ENCODE peak calls at places on chromosomes 4 and X, in five cellular contexts. Z is GM12878, V is A549, G is HepG2, O is K562. D is an unnamed sample.

GRCh38 chr4:138401330-138401729 is 159.2 kb upstream of the SLC7A11 start:
- DNase-seq in V (no peak), Z (no peak), O (no peak), G (no peak), D (peak)

GRCh38 chrX:37883196-37883595 is 35.8 kb upstream of the DYNLT3 start:
- DNase-seq in G (no peak), Z (no peak), V (no peak), O (no peak), D (no peak)

GRCh38 chr4:24234288-24234848 is 344.5 kb upstream of the PPARGC1A start:
- DNase-seq in G (no peak), V (no peak), O (no peak), Z (no peak), D (no peak)

GRCh38 chrX:153886915-153887314 is 942 bp upstream of the L1CAM start:
- DNase-seq in Z (no peak), O (no peak), V (no peak), G (no peak), D (no peak)

GRCh38 chr4:69823481-69824186 is 36.3 kb downstream of the SULT1E1 start:
- DNase-seq in G (peak), O (no peak), Z (no peak), V (no peak), D (peak)

GRCh38 chr4:169244210-169244609 is 26.5 kb downstream of the SH3RF1 start:
- DNase-seq in G (no peak), O (no peak), Z (no peak), V (no peak), D (peak)

GRCh38 chr4:130808492-130808891 is 1712.5 kb downstream of the C4orf33 start:
- DNase-seq in G (peak), Z (no peak), V (no peak), O (no peak), D (peak)

GRCh38 chrX:104428231-104428630 is 137.8 kb upstream of the IL1RAPL2 start:
- DNase-seq in G (no peak), Z (no peak), V (no peak), O (no peak), D (no peak)

GRCh38 chr4:72112514-72113156 is 80.8 kb downstream of the NPFFR2 start:
- DNase-seq in G (peak), Z (peak), V (peak), O (peak), D (peak)

GRCh38 chr4:105350859-105351494 is 122.9 kb downstream of the PPA2 start:
- DNase-seq in G (no peak), V (no peak), Z (no peak), O (no peak), D (peak)

GRCh38 chr4:40992472-40993298 is 221.7 kb downstream of the APBB2 start:
- DNase-seq in O (no peak), G (no peak), V (no peak), Z (peak), D (peak)

GRCh38 chr4:128516568-128516967 is 229.0 kb upstream of the PGRMC2 start:
- DNase-seq in Z (peak), O (no peak), G (no peak), V (no peak), D (peak)

GRCh38 chrX:40644821-40645358 is 2.5 kb downstream of the CXorf38 start:
- DNase-seq in V (no peak), G (peak), O (no peak), Z (peak), D (peak)

GRCh38 chr4:89000844-89001360 is 56.1 kb downstream of the FAM13A start:
- DNase-seq in Z (no peak), O (no peak), V (peak), G (peak), D (peak)

GRCh38 chr4:71906096-71906495 is 122.2 kb upstream of the GC start:
- DNase-seq in Z (no peak), G (no peak), V (no peak), O (no peak), D (no peak)

GRCh38 chr4:151960449-151961246 is 199.8 kb upstream of the GATB start:
- DNase-seq in V (no peak), G (no peak), O (no peak), Z (no peak), D (no peak)

DNA sequence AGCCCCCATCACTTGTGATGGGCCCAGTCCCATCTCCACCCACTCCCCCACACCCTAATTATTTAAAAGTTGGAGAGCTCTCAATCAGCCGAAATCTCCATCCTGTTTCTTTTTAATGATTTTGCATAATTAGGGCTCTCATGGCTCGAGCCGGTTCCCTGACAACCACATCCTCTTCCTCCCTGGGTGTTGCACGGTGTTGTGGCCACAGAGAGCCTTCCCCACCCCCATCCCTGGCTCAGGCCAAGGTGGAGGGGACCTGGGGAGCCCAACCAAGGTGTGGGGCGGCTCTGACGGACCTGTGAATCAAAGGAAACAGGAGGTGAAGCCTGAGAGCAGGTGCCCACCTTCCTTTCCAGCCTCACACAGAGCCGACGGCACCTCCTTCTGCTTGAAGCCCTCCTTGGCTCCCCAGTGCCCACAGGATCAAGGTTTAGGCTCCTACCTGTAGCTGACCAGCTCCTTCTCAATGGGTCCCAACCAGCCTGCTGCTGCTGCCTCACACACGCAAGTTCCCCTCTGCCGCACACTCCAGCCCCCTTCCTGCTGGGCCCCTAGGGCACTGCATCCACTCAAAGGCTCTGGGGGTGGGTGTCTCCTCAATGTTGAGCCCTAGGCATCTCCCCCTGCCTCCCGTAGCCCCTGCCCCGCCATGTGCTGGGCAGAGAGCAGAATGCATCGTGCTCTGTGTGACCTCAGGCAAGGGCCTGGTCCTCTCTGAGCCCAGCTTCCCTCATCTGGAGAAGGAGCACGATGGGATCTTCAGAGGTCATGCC is 68.7 kb downstream of the WFS1 start:
- DNase-seq in Z (no peak), O (no peak), G (no peak), V (no peak), D (no peak)
- TF ChIP-seq MYC in Z (no peak), O (no peak), G (no peak), V (no peak), D (no peak)

GRCh38 chr4:1772869-1773538 is 20.1 kb upstream of the FGFR3 start:
- DNase-seq in G (no peak), Z (no peak), O (peak), V (no peak), D (no peak)
- H3K4me2 ChIP-seq in G (no peak), Z (no peak), O (no peak), V (no peak), D (no peak)

GRCh38 chr4:8347660-8348059 is 78.1 kb downstream of the HTRA3 start:
- DNase-seq in Z (no peak), V (no peak), G (no peak), O (no peak), D (no peak)

GRCh38 chr4:8346838-8347605 is 77.5 kb downstream of the HTRA3 start:
- DNase-seq in V (no peak), Z (no peak), O (no peak), G (no peak), D (peak)

GRCh38 chr4:8344387-8344786 is 74.8 kb downstream of the HTRA3 start:
- DNase-seq in Z (no peak), G (no peak), V (no peak), O (no peak), D (no peak)

GRCh38 chr4:8345053-8345945 is 75.7 kb downstream of the HTRA3 start:
- DNase-seq in G (no peak), V (no peak), Z (no peak), O (no peak), D (no peak)

GRCh38 chr4:8345946-8346814 is 76.6 kb downstream of the HTRA3 start:
- DNase-seq in V (no peak), O (no peak), G (no peak), Z (no peak), D (no peak)
- TF ChIP-seq MYC in V (no peak), O (no peak), G (no peak), Z (no peak), D (no peak)

GRCh38 chr4:126778348-126778747 is 854.4 kb upstream of the INTU start:
- DNase-seq in Z (no peak), V (no peak), G (no peak), O (no peak), D (peak)
- H3K4me2 ChIP-seq in Z (no peak), V (no peak), G (no peak), O (peak), D (peak)

D was measured in endothelial cell of umbilical vein.